ENCODE peak calls at places on chromosome 1, in ten cellular contexts. Z is H1, M is body of pancreas, Y is fibroblast of the aortic adventitia, E is AG04450, R is NB4, H is fibroblast of villous mesenchyme, B is stomach, W is mucosa of descending colon, L is colonic mucosa. O is an unnamed sample.

GRCh38 chr1:168621356-168621755 is 45.0 kb downstream of the XCL1 start:
- DNase-seq in Z (no peak), M (no peak), Y (peak), E (no peak), R (no peak), H (peak), B (no peak), W (no peak), L (no peak), O (no peak)

GRCh38 chr1:22053018-22053860 is 730 bp downstream of the CDC42 start:
- DNase-seq in Z (peak), M (peak), Y (peak), E (peak), R (peak), H (peak), B (peak), W (peak), L (peak), O (no peak)

GRCh38 chr1:6183520-6183989 is 3.4 kb upstream of the CHD5 start:
- DNase-seq in Z (no peak), M (no peak), Y (no peak), E (no peak), R (peak), H (no peak), B (no peak), W (no peak), L (no peak), O (no peak)

GRCh38 chr1:151613275-151613867 is 1.5 kb downstream of the SNX27 start:
- DNase-seq in Z (peak), M (no peak), Y (no peak), E (no peak), R (peak), H (no peak), B (no peak), W (no peak), L (no peak), O (no peak)

GRCh38 chr1:37410080-37410479 is 64.3 kb upstream of the ZC3H12A start:
- DNase-seq in Z (no peak), M (no peak), Y (no peak), E (no peak), R (no peak), H (no peak), B (no peak), W (no peak), L (no peak), O (no peak)

GRCh38 chr1:36328088-36328480 is 4.6 kb upstream of the EVA1B start:
- DNase-seq in Z (no peak), M (no peak), Y (no peak), E (no peak), R (no peak), H (no peak), B (no peak), W (peak), L (no peak), O (no peak)

GRCh38 chr1:89725016-89725380 is 92.1 kb downstream of the LRRC8C start:
- DNase-seq in Z (no peak), M (peak), Y (peak), E (peak), R (no peak), H (peak), B (no peak), W (no peak), L (peak), O (no peak)

GRCh38 chr1:54335396-54336056 is 70.7 kb downstream of the SSBP3 start:
- DNase-seq in Z (no peak), M (peak), Y (peak), E (peak), R (peak), H (peak), B (peak), W (no peak), L (peak), O (peak)

GRCh38 chr1:75916834-75917233 is 15.4 kb downstream of the ASB17 start:
- DNase-seq in Z (no peak), M (no peak), Y (no peak), E (no peak), R (no peak), H (no peak), B (no peak), W (no peak), L (no peak), O (no peak)

GRCh38 chr1:37002898-37003297 is 31.4 kb downstream of the GRIK3 start:
- DNase-seq in Z (no peak), M (no peak), Y (no peak), E (no peak), R (no peak), H (no peak), B (no peak), W (no peak), L (no peak), O (no peak)

GRCh38 chr1:181128592-181129497 is 40.3 kb downstream of the IER5 start:
- DNase-seq in Z (peak), M (peak), Y (no peak), E (no peak), R (peak), H (no peak), B (no peak), W (peak), L (no peak), O (no peak)

GRCh38 chr1:86200901-86201300 is 44.3 kb upstream of the COL24A1 start:
- DNase-seq in Z (no peak), M (no peak), Y (no peak), E (no peak), R (no peak), H (no peak), B (no peak), W (no peak), L (no peak), O (no peak)

GRCh38 chr1:248243204-248243603 is 12.0 kb downstream of the OR2M4 start:
- DNase-seq in Z (peak), M (peak), Y (peak), E (no peak), R (peak), H (peak), B (no peak), W (no peak), L (no peak), O (peak)

GRCh38 chr1:179798213-179798863 is 55.2 kb downstream of the FAM163A start:
- DNase-seq in Z (no peak), M (no peak), Y (no peak), E (no peak), R (no peak), H (no peak), B (no peak), W (no peak), L (no peak), O (no peak)

GRCh38 chr1:27686223-27686990 is 14.4 kb upstream of the IFI6 start:
- DNase-seq in Z (no peak), M (no peak), Y (no peak), E (no peak), R (no peak), H (no peak), B (peak), W (peak), L (peak), O (no peak)

GRCh38 chr1:197180252-197180878 is 33.9 kb upstream of the ASPM start:
- DNase-seq in Z (no peak), M (no peak), Y (peak), E (peak), R (peak), H (peak), B (no peak), W (no peak), L (no peak), O (no peak)

GRCh38 chr1:241357366-241358305 is 631 bp upstream of the RGS7 start:
- DNase-seq in Z (no peak), M (no peak), Y (peak), E (no peak), R (no peak), H (no peak), B (no peak), W (no peak), L (no peak), O (no peak)

GRCh38 chr1:7688659-7689058 is 82.4 kb upstream of the VAMP3 start:
- DNase-seq in Z (no peak), M (no peak), Y (no peak), E (no peak), R (no peak), H (no peak), B (no peak), W (no peak), L (no peak), O (no peak)

GRCh38 chr1:77585610-77586314 is 96.7 kb downstream of the ZZZ3 start:
- DNase-seq in Z (no peak), M (no peak), Y (no peak), E (no peak), R (no peak), H (no peak), B (no peak), W (no peak), L (no peak), O (no peak)

GRCh38 chr1:3483801-3484444 is 29.5 kb downstream of the ARHGEF16 start:
- DNase-seq in Z (peak), M (peak), Y (no peak), E (no peak), R (peak), H (peak), B (peak), W (peak), L (peak), O (no peak)

GRCh38 chr1:2184531-2184930 is 10.0 kb downstream of the FAAP20 start:
- DNase-seq in Z (no peak), M (no peak), Y (no peak), E (no peak), R (no peak), H (no peak), B (no peak), W (no peak), L (no peak), O (no peak)

GRCh38 chr1:56754713-56755505 is 64.3 kb downstream of the FYB2 start:
- DNase-seq in Z (no peak), M (no peak), Y (no peak), E (no peak), R (no peak), H (no peak), B (no peak), W (no peak), L (no peak), O (no peak)

GRCh38 chr1:192598589-192598988 is 23.0 kb downstream of the RGS1 start:
- DNase-seq in Z (no peak), M (no peak), Y (no peak), E (no peak), R (no peak), H (no peak), B (no peak), W (no peak), L (no peak), O (no peak)

GRCh38 chr1:166164995-166165660 is 1.7 kb downstream of the FAM78B start:
- DNase-seq in Z (peak), M (peak), Y (peak), E (no peak), R (no peak), H (peak), B (peak), W (peak), L (peak), O (no peak)

GRCh38 chr1:205521646-205522150 is 17.2 kb downstream of the CDK18 start:
- DNase-seq in Z (no peak), M (no peak), Y (no peak), E (no peak), R (no peak), H (no peak), B (no peak), W (no peak), L (no peak), O (no peak)

GRCh38 chr1:5980314-5981008 is 11.8 kb downstream of the NPHP4 start:
- DNase-seq in Z (peak), M (peak), Y (peak), E (no peak), R (peak), H (peak), B (no peak), W (no peak), L (no peak), O (no peak)

GRCh38 chr1:8822383-8823294 is 5.2 kb upstream of the RERE start:
- DNase-seq in Z (no peak), M (peak), Y (peak), E (peak), R (peak), H (peak), B (peak), W (no peak), L (peak), O (no peak)

GRCh38 chr1:27496604-27497155 is 6.7 kb upstream of the WASF2 start:
- DNase-seq in Z (peak), M (no peak), Y (peak), E (no peak), R (peak), H (peak), B (no peak), W (no peak), L (no peak), O (no peak)

GRCh38 chr1:89339039-89339438 is 24.8 kb upstream of the GBP6 start:
- DNase-seq in Z (no peak), M (no peak), Y (no peak), E (no peak), R (no peak), H (no peak), B (peak), W (no peak), L (no peak), O (no peak)

GRCh38 chr1:72724951-72725863 is 442.9 kb upstream of the NEGR1 start:
- DNase-seq in Z (peak), M (no peak), Y (no peak), E (no peak), R (peak), H (no peak), B (no peak), W (peak), L (no peak), O (no peak)

GRCh38 chr1:108830119-108831008 is 26.5 kb downstream of the AKNAD1 start:
- DNase-seq in Z (no peak), M (peak), Y (peak), E (peak), R (peak), H (peak), B (peak), W (peak), L (peak), O (no peak)

GRCh38 chr1:66510407-66510806 is 23.5 kb upstream of the SGIP1 start:
- DNase-seq in Z (no peak), M (no peak), Y (no peak), E (no peak), R (no peak), H (no peak), B (no peak), W (no peak), L (no peak), O (no peak)

GRCh38 chr1:165543651-165544452 is at the start of gene LRRC52:
- DNase-seq in Z (peak), M (peak), Y (no peak), E (no peak), R (no peak), H (no peak), B (peak), W (no peak), L (no peak), O (no peak)

GRCh38 chr1:6172549-6172948 is 7.6 kb downstream of the CHD5 start:
- DNase-seq in Z (no peak), M (no peak), Y (no peak), E (no peak), R (peak), H (no peak), B (no peak), W (no peak), L (no peak), O (no peak)

GRCh38 chr1:203405703-203406430 is 54.9 kb upstream of the FMOD start:
- DNase-seq in Z (no peak), M (no peak), Y (peak), E (no peak), R (no peak), H (no peak), B (no peak), W (no peak), L (no peak), O (no peak)

GRCh38 chr1:109657395-109657794 is 1.5 kb downstream of the GSTM4 start:
- DNase-seq in Z (no peak), M (no peak), Y (no peak), E (no peak), R (no peak), H (no peak), B (no peak), W (peak), L (no peak), O (no peak)

GRCh38 chr1:156673387-156674121 is 3.7 kb downstream of the NES start:
- DNase-seq in Z (peak), M (no peak), Y (no peak), E (no peak), R (no peak), H (no peak), B (no peak), W (no peak), L (no peak), O (no peak)

GRCh38 chr1:21705303-21705980 is 36.3 kb upstream of the RAP1GAP start:
- DNase-seq in Z (no peak), M (no peak), Y (no peak), E (no peak), R (no peak), H (no peak), B (no peak), W (no peak), L (no peak), O (no peak)

GRCh38 chr1:226738421-226738994 is 574 bp downstream of the ITPKB start:
- DNase-seq in Z (peak), M (peak), Y (peak), E (no peak), R (peak), H (peak), B (peak), W (peak), L (peak), O (no peak)
- TF ChIP-seq CTCF in Z (no peak), M (no peak), Y (peak), E (peak), R (no peak), H (no peak), B (no peak), W (no peak), L (no peak), O (no peak)

GRCh38 chr1:16218014-16218673 is 5.7 kb upstream of the ARHGEF19 start:
- DNase-seq in Z (no peak), M (peak), Y (no peak), E (no peak), R (no peak), H (no peak), B (no peak), W (peak), L (peak), O (no peak)
- H3K4me3 ChIP-seq in Z (peak), M (no peak), Y (no peak), E (no peak), R (no peak), H (no peak), B (peak), W (no peak), L (peak), O (no peak)

GRCh38 chr1:25503551-25504426 is 39.6 kb upstream of the LDLRAP1 start:
- DNase-seq in Z (peak), M (peak), Y (no peak), E (no peak), R (peak), H (no peak), B (peak), W (peak), L (peak), O (no peak)

GRCh38 chr1:25502957-25503356 is 40.4 kb upstream of the LDLRAP1 start:
- DNase-seq in Z (peak), M (no peak), Y (peak), E (peak), R (no peak), H (no peak), B (no peak), W (no peak), L (no peak), O (no peak)

GRCh38 chr1:25500694-25501093 is 42.7 kb upstream of the LDLRAP1 start:
- DNase-seq in Z (no peak), M (no peak), Y (peak), E (no peak), R (no peak), H (no peak), B (no peak), W (no peak), L (no peak), O (no peak)

GRCh38 chr1:25504706-25505560 is 38.5 kb upstream of the LDLRAP1 start:
- DNase-seq in Z (peak), M (no peak), Y (peak), E (no peak), R (peak), H (peak), B (no peak), W (no peak), L (no peak), O (no peak)

GRCh38 chr1:25501235-25502058 is 42.0 kb upstream of the LDLRAP1 start:
- DNase-seq in Z (peak), M (no peak), Y (peak), E (peak), R (no peak), H (peak), B (no peak), W (peak), L (peak), O (no peak)
- TF ChIP-seq CTCF in Z (peak), M (no peak), Y (no peak), E (peak), R (peak), H (peak), B (no peak), W (no peak), L (no peak), O (peak)

DNA sequence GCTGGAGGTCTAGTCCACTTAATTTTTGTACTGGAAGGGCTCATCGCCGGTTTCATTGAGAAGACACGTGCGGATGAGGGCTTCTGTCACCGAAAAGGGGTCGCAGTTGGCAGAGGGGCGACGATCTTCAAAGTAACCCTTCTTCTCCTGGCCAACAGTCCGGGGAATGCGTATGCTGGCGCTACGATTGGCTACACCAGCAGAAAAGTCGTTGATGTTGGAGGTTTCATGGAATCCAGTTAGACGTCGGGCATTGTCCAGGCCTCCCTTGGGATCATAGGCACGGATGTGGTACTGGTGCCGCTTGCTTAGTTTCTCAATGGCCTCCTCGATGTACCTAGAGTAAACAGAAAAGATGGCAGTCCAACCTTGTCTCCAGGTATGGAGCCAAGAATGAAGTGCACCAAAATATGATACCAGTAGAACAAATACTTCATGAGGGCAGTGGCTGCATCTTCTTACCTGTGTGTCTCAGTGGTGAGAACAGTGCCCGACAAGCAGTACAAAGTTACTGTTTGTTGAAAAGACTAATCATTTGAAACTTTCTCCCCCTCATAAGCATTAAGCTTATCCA is 7.1 kb downstream of the GLUL start:
- DNase-seq in Z (no peak), M (no peak), Y (no peak), E (no peak), R (no peak), H (no peak), B (no peak), W (no peak), L (no peak), O (no peak)
- H3K4me3 ChIP-seq in Z (no peak), M (no peak), Y (no peak), E (no peak), R (no peak), H (no peak), B (peak), W (no peak), L (no peak), O (no peak)

DNA sequence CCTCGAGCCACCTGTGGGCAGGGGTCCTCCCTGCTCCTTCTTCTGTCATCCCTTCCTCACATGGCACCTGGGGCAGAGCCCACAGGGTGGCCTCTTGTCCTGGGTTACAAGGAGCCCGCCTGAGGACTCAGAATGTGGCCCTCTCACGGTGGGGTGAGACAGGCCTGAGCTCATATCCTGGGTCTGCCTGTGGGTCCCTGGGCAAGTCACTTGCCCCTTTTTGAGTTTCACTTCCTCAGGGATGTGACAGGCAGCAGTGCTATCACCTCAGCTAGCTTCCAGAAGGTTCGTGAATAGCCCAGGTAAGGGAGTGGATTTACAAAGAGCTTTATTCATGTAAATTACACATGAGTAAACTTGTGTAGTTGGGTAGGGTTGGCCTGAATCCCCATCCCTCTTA is 33.5 kb downstream of the HTR6 start:
- DNase-seq in Z (no peak), M (no peak), Y (no peak), E (no peak), R (no peak), H (no peak), B (no peak), W (no peak), L (no peak), O (no peak)
- TF ChIP-seq CTCF in Z (no peak), M (no peak), Y (no peak), E (no peak), R (no peak), H (no peak), B (no peak), W (no peak), L (no peak), O (no peak)

GRCh38 chr1:185934476-185935189 is 200.4 kb downstream of the HMCN1 start:
- DNase-seq in Z (no peak), M (no peak), Y (peak), E (peak), R (no peak), H (no peak), B (no peak), W (no peak), L (no peak), O (peak)
- H3K4me3 ChIP-seq in Z (no peak), M (no peak), Y (no peak), E (no peak), R (no peak), H (no peak), B (no peak), W (no peak), L (no peak), O (peak)

GRCh38 chr1:154534263-154534844 is 24.1 kb downstream of the UBE2Q1 start:
- DNase-seq in Z (peak), M (peak), Y (no peak), E (no peak), R (peak), H (peak), B (peak), W (peak), L (peak), O (no peak)
- TF ChIP-seq CTCF in Z (peak), M (peak), Y (peak), E (peak), R (peak), H (peak), B (no peak), W (peak), L (peak), O (peak)

O was measured in epithelial cell of proximal tubule.